ENCODE peak calls at places on chromosomes 16 and 17, in nine cellular contexts. One of them, this sample, is unnamed. For H3K36me3 and H3K27me3, the result is how much of the 10 kb centered on the place peaks cover.

GRCh38 chr17:82912571-82913089 is 72.8 kb upstream of the ZNF750 start:
- DNase-seq in thyroid gland: no peak
- DNase-seq in naive thymus-derived CD4-positive, alpha-beta T cell: no peak
- DNase-seq in cardiac muscle cell: peak
- DNase-seq in GM23338: no peak
- DNase-seq in aorta: no peak
- DNase-seq in PC-9: no peak
- DNase-seq in stomach: no peak
- DNase-seq in small intestine: no peak
- DNase-seq in this sample: no peak

GRCh38 chr16:4313563-4314531 is 2.0 kb upstream of the GLIS2 start:
- DNase-seq in thyroid gland: peak
- DNase-seq in naive thymus-derived CD4-positive, alpha-beta T cell: no peak
- DNase-seq in cardiac muscle cell: peak
- DNase-seq in GM23338: peak
- DNase-seq in aorta: no peak
- DNase-seq in PC-9: peak
- DNase-seq in stomach: peak
- DNase-seq in small intestine: peak
- DNase-seq in this sample: peak

GRCh38 chr17:2936771-2937321 is 126.6 kb downstream of the OR1D5 start:
- DNase-seq in thyroid gland: no peak
- DNase-seq in naive thymus-derived CD4-positive, alpha-beta T cell: no peak
- DNase-seq in cardiac muscle cell: no peak
- DNase-seq in GM23338: no peak
- DNase-seq in aorta: no peak
- DNase-seq in PC-9: no peak
- DNase-seq in stomach: no peak
- DNase-seq in small intestine: no peak
- DNase-seq in this sample: no peak

GRCh38 chr17:80455328-80455710 is 21.1 kb downstream of the NPTX1 start:
- DNase-seq in thyroid gland: no peak
- DNase-seq in naive thymus-derived CD4-positive, alpha-beta T cell: no peak
- DNase-seq in cardiac muscle cell: peak
- DNase-seq in GM23338: peak
- DNase-seq in aorta: peak
- DNase-seq in PC-9: peak
- DNase-seq in stomach: peak
- DNase-seq in small intestine: no peak
- DNase-seq in this sample: peak

GRCh38 chr17:65677932-65678331 is 116.5 kb upstream of the AXIN2 start:
- DNase-seq in thyroid gland: no peak
- DNase-seq in naive thymus-derived CD4-positive, alpha-beta T cell: no peak
- DNase-seq in cardiac muscle cell: no peak
- DNase-seq in GM23338: no peak
- DNase-seq in aorta: no peak
- DNase-seq in PC-9: no peak
- DNase-seq in stomach: no peak
- DNase-seq in small intestine: no peak
- DNase-seq in this sample: no peak

GRCh38 chr16:57477531-57478202 is 8.6 kb downstream of the DOK4 start:
- DNase-seq in thyroid gland: peak
- DNase-seq in naive thymus-derived CD4-positive, alpha-beta T cell: no peak
- DNase-seq in cardiac muscle cell: peak
- DNase-seq in GM23338: peak
- DNase-seq in aorta: peak
- DNase-seq in PC-9: no peak
- DNase-seq in stomach: no peak
- DNase-seq in small intestine: no peak
- DNase-seq in this sample: peak

GRCh38 chr17:7833795-7834553 is at the start of gene KDM6B:
- DNase-seq in thyroid gland: peak
- DNase-seq in naive thymus-derived CD4-positive, alpha-beta T cell: peak
- DNase-seq in cardiac muscle cell: peak
- DNase-seq in GM23338: peak
- DNase-seq in aorta: peak
- DNase-seq in PC-9: peak
- DNase-seq in stomach: peak
- DNase-seq in small intestine: peak
- DNase-seq in this sample: peak

GRCh38 chr17:47981462-47981861 is 10.5 kb downstream of the CDK5RAP3 start:
- DNase-seq in thyroid gland: no peak
- DNase-seq in naive thymus-derived CD4-positive, alpha-beta T cell: no peak
- DNase-seq in cardiac muscle cell: no peak
- DNase-seq in GM23338: no peak
- DNase-seq in aorta: no peak
- DNase-seq in PC-9: no peak
- DNase-seq in stomach: no peak
- DNase-seq in small intestine: no peak
- DNase-seq in this sample: no peak

GRCh38 chr16:77300232-77300631 is 101.0 kb downstream of the SYCE1L start:
- DNase-seq in thyroid gland: no peak
- DNase-seq in naive thymus-derived CD4-positive, alpha-beta T cell: no peak
- DNase-seq in cardiac muscle cell: no peak
- DNase-seq in GM23338: no peak
- DNase-seq in aorta: no peak
- DNase-seq in PC-9: no peak
- DNase-seq in stomach: no peak
- DNase-seq in small intestine: no peak
- DNase-seq in this sample: no peak

GRCh38 chr17:45222273-45222993 is 748 bp downstream of the FMNL1 start:
- DNase-seq in thyroid gland: no peak
- DNase-seq in naive thymus-derived CD4-positive, alpha-beta T cell: no peak
- DNase-seq in cardiac muscle cell: no peak
- DNase-seq in GM23338: peak
- DNase-seq in aorta: no peak
- DNase-seq in PC-9: no peak
- DNase-seq in stomach: no peak
- DNase-seq in small intestine: no peak
- DNase-seq in this sample: no peak

GRCh38 chr16:11630230-11631056 is 37.8 kb upstream of the SNN start:
- DNase-seq in thyroid gland: no peak
- DNase-seq in naive thymus-derived CD4-positive, alpha-beta T cell: no peak
- DNase-seq in cardiac muscle cell: no peak
- DNase-seq in GM23338: no peak
- DNase-seq in aorta: no peak
- DNase-seq in PC-9: peak
- DNase-seq in stomach: no peak
- DNase-seq in small intestine: no peak
- DNase-seq in this sample: peak

GRCh38 chr17:253091-253846 is 71.8 kb upstream of the DOC2B start:
- DNase-seq in thyroid gland: no peak
- DNase-seq in naive thymus-derived CD4-positive, alpha-beta T cell: no peak
- DNase-seq in cardiac muscle cell: no peak
- DNase-seq in GM23338: no peak
- DNase-seq in aorta: peak
- DNase-seq in PC-9: no peak
- DNase-seq in stomach: peak
- DNase-seq in small intestine: no peak
- DNase-seq in this sample: no peak

GRCh38 chr16:16143038-16143763 is 80.1 kb downstream of the ABCC6 start:
- DNase-seq in thyroid gland: peak
- DNase-seq in naive thymus-derived CD4-positive, alpha-beta T cell: no peak
- DNase-seq in cardiac muscle cell: peak
- DNase-seq in GM23338: peak
- DNase-seq in aorta: no peak
- DNase-seq in PC-9: no peak
- DNase-seq in stomach: no peak
- DNase-seq in small intestine: peak
- DNase-seq in this sample: peak

GRCh38 chr17:77273397-77274136 is 132.8 kb downstream of the SEC14L1 start:
- DNase-seq in thyroid gland: no peak
- DNase-seq in naive thymus-derived CD4-positive, alpha-beta T cell: no peak
- DNase-seq in cardiac muscle cell: no peak
- DNase-seq in GM23338: no peak
- DNase-seq in aorta: no peak
- DNase-seq in PC-9: no peak
- DNase-seq in stomach: no peak
- DNase-seq in small intestine: no peak
- DNase-seq in this sample: no peak

GRCh38 chr16:86963600-86964575 is 353.3 kb downstream of the C16orf95 start:
- DNase-seq in thyroid gland: no peak
- DNase-seq in naive thymus-derived CD4-positive, alpha-beta T cell: no peak
- DNase-seq in cardiac muscle cell: no peak
- DNase-seq in GM23338: no peak
- DNase-seq in aorta: peak
- DNase-seq in PC-9: no peak
- DNase-seq in stomach: no peak
- DNase-seq in small intestine: no peak
- DNase-seq in this sample: no peak

GRCh38 chr17:68460096-68460495 is 2.8 kb upstream of the WIPI1 start:
- DNase-seq in thyroid gland: no peak
- DNase-seq in naive thymus-derived CD4-positive, alpha-beta T cell: no peak
- DNase-seq in cardiac muscle cell: no peak
- DNase-seq in GM23338: no peak
- DNase-seq in aorta: no peak
- DNase-seq in PC-9: no peak
- DNase-seq in stomach: no peak
- DNase-seq in small intestine: no peak
- DNase-seq in this sample: no peak

GRCh38 chr17:82751571-82752370 is at the start of gene TBCD:
- DNase-seq in thyroid gland: peak
- DNase-seq in naive thymus-derived CD4-positive, alpha-beta T cell: peak
- DNase-seq in cardiac muscle cell: peak
- DNase-seq in GM23338: peak
- DNase-seq in aorta: peak
- DNase-seq in PC-9: peak
- DNase-seq in stomach: peak
- DNase-seq in small intestine: peak
- DNase-seq in this sample: peak

GRCh38 chr16:56281256-56281805 is 90.0 kb downstream of the GNAO1 start:
- DNase-seq in thyroid gland: no peak
- DNase-seq in naive thymus-derived CD4-positive, alpha-beta T cell: no peak
- DNase-seq in cardiac muscle cell: no peak
- DNase-seq in GM23338: peak
- DNase-seq in aorta: no peak
- DNase-seq in PC-9: no peak
- DNase-seq in stomach: no peak
- DNase-seq in small intestine: peak
- DNase-seq in this sample: peak
- H3K4me3 ChIP-seq in thyroid gland: no peak
- H3K4me3 ChIP-seq in naive thymus-derived CD4-positive, alpha-beta T cell: no peak
- H3K4me3 ChIP-seq in cardiac muscle cell: no peak
- H3K4me3 ChIP-seq in GM23338: peak
- H3K4me3 ChIP-seq in aorta: no peak
- H3K4me3 ChIP-seq in PC-9: no peak
- H3K4me3 ChIP-seq in stomach: no peak
- H3K4me3 ChIP-seq in small intestine: no peak
- H3K4me3 ChIP-seq in this sample: peak

DNA sequence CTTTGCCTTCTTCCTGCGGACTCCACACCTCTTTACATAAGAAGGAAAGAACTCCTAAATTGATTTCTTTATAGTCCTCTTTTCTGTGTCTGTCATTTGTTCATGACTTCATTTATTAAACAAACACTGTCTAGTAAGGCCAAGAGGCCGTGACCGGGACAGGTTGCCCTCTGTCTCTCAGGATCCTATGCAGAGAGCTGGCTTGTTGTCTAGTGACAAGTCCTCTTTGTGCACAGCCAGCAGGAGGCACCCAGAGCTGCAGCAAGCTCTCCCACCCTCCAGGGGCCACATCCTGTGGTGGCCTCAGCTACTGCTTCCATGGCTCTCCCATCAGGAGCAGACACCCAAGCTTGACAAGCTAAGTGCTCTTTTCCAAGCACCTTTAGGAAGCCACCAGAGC is 50.6 kb downstream of the PLD6 start:
- DNase-seq in thyroid gland: peak
- DNase-seq in naive thymus-derived CD4-positive, alpha-beta T cell: no peak
- DNase-seq in cardiac muscle cell: no peak
- DNase-seq in GM23338: no peak
- DNase-seq in aorta: no peak
- DNase-seq in PC-9: no peak
- DNase-seq in stomach: no peak
- DNase-seq in small intestine: no peak
- DNase-seq in this sample: no peak
- H3K36me3 ChIP-seq in thyroid gland: half or more
- H3K36me3 ChIP-seq in naive thymus-derived CD4-positive, alpha-beta T cell: half or more
- H3K36me3 ChIP-seq in cardiac muscle cell: under half
- H3K36me3 ChIP-seq in GM23338: under half
- H3K36me3 ChIP-seq in aorta: under half
- H3K36me3 ChIP-seq in PC-9: half or more
- H3K36me3 ChIP-seq in stomach: half or more
- H3K36me3 ChIP-seq in small intestine: under half
- H3K36me3 ChIP-seq in this sample: under half

DNA sequence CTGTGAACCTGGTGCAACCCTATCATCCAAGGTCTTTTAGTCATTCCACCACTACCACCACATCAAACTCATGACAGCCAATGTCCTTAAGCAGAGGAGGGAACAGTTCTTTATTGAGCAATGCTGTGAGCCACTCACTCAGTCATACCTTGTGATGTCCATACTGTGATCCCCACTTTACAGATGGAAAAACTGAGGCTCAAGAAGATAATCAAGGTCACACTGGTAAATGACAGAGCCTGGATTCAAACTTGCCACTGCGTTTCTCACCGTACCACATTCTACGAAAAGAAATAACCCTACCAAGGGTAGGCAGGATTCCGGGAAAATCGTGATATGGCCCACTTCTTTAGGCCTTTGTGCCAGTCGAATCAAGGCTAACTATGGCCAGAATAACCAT is 172.6 kb downstream of the CCT6B start:
- DNase-seq in thyroid gland: no peak
- DNase-seq in naive thymus-derived CD4-positive, alpha-beta T cell: no peak
- DNase-seq in cardiac muscle cell: no peak
- DNase-seq in GM23338: no peak
- DNase-seq in aorta: no peak
- DNase-seq in PC-9: no peak
- DNase-seq in stomach: no peak
- DNase-seq in small intestine: no peak
- DNase-seq in this sample: no peak
- H3K27me3 ChIP-seq in thyroid gland: under half
- H3K27me3 ChIP-seq in naive thymus-derived CD4-positive, alpha-beta T cell: under half
- H3K27me3 ChIP-seq in cardiac muscle cell: under half
- H3K27me3 ChIP-seq in GM23338: under half
- H3K27me3 ChIP-seq in aorta: under half
- H3K27me3 ChIP-seq in PC-9: under half
- H3K27me3 ChIP-seq in stomach: under half
- H3K27me3 ChIP-seq in small intestine: under half
- H3K27me3 ChIP-seq in this sample: under half

GRCh38 chr16:84884311-84885023 is 64.7 kb downstream of the CRISPLD2 start:
- DNase-seq in thyroid gland: peak
- DNase-seq in naive thymus-derived CD4-positive, alpha-beta T cell: no peak
- DNase-seq in cardiac muscle cell: peak
- DNase-seq in GM23338: no peak
- DNase-seq in aorta: no peak
- DNase-seq in PC-9: peak
- DNase-seq in stomach: peak
- DNase-seq in small intestine: no peak
- DNase-seq in this sample: peak
- H3K4me3 ChIP-seq in thyroid gland: no peak
- H3K4me3 ChIP-seq in naive thymus-derived CD4-positive, alpha-beta T cell: no peak
- H3K4me3 ChIP-seq in cardiac muscle cell: no peak
- H3K4me3 ChIP-seq in GM23338: no peak
- H3K4me3 ChIP-seq in aorta: no peak
- H3K4me3 ChIP-seq in PC-9: no peak
- H3K4me3 ChIP-seq in stomach: no peak
- H3K4me3 ChIP-seq in small intestine: no peak
- H3K4me3 ChIP-seq in this sample: no peak

DNA sequence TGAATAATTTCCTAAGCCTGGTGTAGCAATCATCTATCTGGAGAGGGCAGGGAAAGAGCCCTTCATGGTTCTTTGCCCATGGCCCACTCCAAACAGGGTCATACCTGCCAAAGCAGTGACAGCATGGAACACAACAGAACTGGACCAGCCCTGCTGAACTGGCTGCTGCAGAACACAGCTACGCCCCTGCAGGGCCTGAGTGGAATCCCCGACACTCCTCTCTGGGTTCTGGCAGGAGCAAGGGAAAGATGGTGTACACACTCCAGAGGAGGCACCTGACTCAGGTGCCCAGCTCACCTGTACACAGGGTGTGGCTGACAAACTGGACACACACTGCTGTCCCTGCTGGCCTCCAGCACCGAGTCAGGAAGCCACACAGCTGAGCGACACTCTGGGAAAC is 19.8 kb downstream of the MIEF2 start:
- DNase-seq in thyroid gland: peak
- DNase-seq in naive thymus-derived CD4-positive, alpha-beta T cell: no peak
- DNase-seq in cardiac muscle cell: no peak
- DNase-seq in GM23338: no peak
- DNase-seq in aorta: no peak
- DNase-seq in PC-9: no peak
- DNase-seq in stomach: no peak
- DNase-seq in small intestine: no peak
- DNase-seq in this sample: no peak
- H3K36me3 ChIP-seq in thyroid gland: under half
- H3K36me3 ChIP-seq in naive thymus-derived CD4-positive, alpha-beta T cell: half or more
- H3K36me3 ChIP-seq in cardiac muscle cell: half or more
- H3K36me3 ChIP-seq in GM23338: under half
- H3K36me3 ChIP-seq in aorta: under half
- H3K36me3 ChIP-seq in PC-9: under half
- H3K36me3 ChIP-seq in stomach: half or more
- H3K36me3 ChIP-seq in small intestine: under half
- H3K36me3 ChIP-seq in this sample: under half